ENCODE peak calls at places on chromosomes 5 and 9, in four cellular contexts. I is CD4-positive, alpha-beta T cell; H is astrocyte; F is activated T-cell treated with anti-CD3 and anti-CD28 coated beads for 1 hour. Y is an unnamed sample.

GRCh38 chr5:38556115-38556598 is 289 bp downstream of the LIFR start:
- DNase-seq in I (no peak), H (no peak), F (no peak), Y (peak)

GRCh38 chr5:2660305-2660704 is 91.2 kb downstream of the IRX2 start:
- DNase-seq in I (no peak), H (no peak), F (no peak), Y (no peak)

GRCh38 chr5:168756517-168757391 is 177.6 kb upstream of the PANK3 start:
- DNase-seq in I (no peak), H (no peak), F (no peak), Y (no peak)

GRCh38 chr5:166716856-166717492 is 1574.5 kb upstream of the WWC1 start:
- DNase-seq in I (no peak), H (no peak), F (no peak), Y (no peak)

GRCh38 chr5:141883184-141883947 is 5.2 kb upstream of the PCDH1 start:
- DNase-seq in I (no peak), H (no peak), F (no peak), Y (peak)

GRCh38 chr5:87151547-87151946 is 116.1 kb upstream of the RASA1 start:
- DNase-seq in I (no peak), H (peak), F (no peak), Y (peak)

GRCh38 chr9:93680445-93681315 is 104.3 kb downstream of the PHF2 start:
- DNase-seq in I (no peak), H (no peak), F (no peak), Y (no peak)

GRCh38 chr9:133246507-133247390 is 28.3 kb downstream of the ABO start:
- DNase-seq in I (no peak), H (no peak), F (no peak), Y (no peak)

GRCh38 chr9:87107072-87107471 is 159.8 kb upstream of the GAS1 start:
- DNase-seq in I (no peak), H (no peak), F (no peak), Y (no peak)

GRCh38 chr5:155087036-155087435 is 73.5 kb downstream of the KIF4B start:
- DNase-seq in I (no peak), H (no peak), F (no peak), Y (peak)

GRCh38 chr5:111697881-111698757 is 58.9 kb downstream of the NREP start:
- DNase-seq in I (no peak), H (peak), F (no peak), Y (no peak)

GRCh38 chr5:149448831-149449714 is 70.0 kb upstream of the IL17B start:
- DNase-seq in I (no peak), H (no peak), F (no peak), Y (peak)

GRCh38 chr5:152942633-152943336 is 537.7 kb upstream of the NMUR2 start:
- DNase-seq in I (no peak), H (no peak), F (no peak), Y (no peak)

GRCh38 chr9:123164285-123164684 is 104.1 kb downstream of the STRBP start:
- DNase-seq in I (no peak), H (no peak), F (no peak), Y (no peak)